ENCODE peak calls at places on chromosomes 4 and X, in nine cellular contexts. M is AG10803, G is cardiac muscle cell, X is HCT116, J is fibroblast of pulmonary artery, K is GM23248, F is mesendoderm, V is GM06990, P is IMR-90. E is an unnamed sample.
A peak's percentile ranks its signal among the peaks of the same experiment; 100 is the strongest.

GRCh38 chr4:122617597-122618593 is 3.0 kb downstream of the IL21 start:
- DNase-seq in M (peak; percentile 18), G (peak; percentile 19), X (no peak), J (peak; percentile 3), K (peak; percentile 18), F (peak; percentile 14), V (no peak), P (no peak), E (no peak)

GRCh38 chr4:153427363-153428071 is 38.6 kb upstream of the TMEM131L start:
- DNase-seq in M (peak; percentile 76), G (peak; percentile 66), X (no peak), J (peak; percentile 63), K (peak; percentile 64), F (no peak), V (no peak), P (peak; percentile 56), E (no peak)

GRCh38 chr4:65918217-65918616 is 247.9 kb upstream of the EPHA5 start:
- DNase-seq in M (no peak), G (no peak), X (no peak), J (no peak), K (no peak), F (no peak), V (no peak), P (no peak), E (no peak)

GRCh38 chrX:45309801-45310200 is 109.1 kb upstream of the DIPK2B start:
- DNase-seq in M (no peak), G (no peak), X (no peak), J (no peak), K (no peak), F (no peak), V (no peak), P (no peak), E (no peak)

GRCh38 chrX:126655061-126655460 is 102.4 kb upstream of the DCAF12L1 start:
- DNase-seq in M (no peak), G (no peak), X (no peak), J (no peak), K (no peak), F (no peak), V (no peak), P (no peak), E (no peak)

GRCh38 chrX:30589146-30589888 is 11.8 kb upstream of the TASL start:
- DNase-seq in M (no peak), G (no peak), X (no peak), J (no peak), K (no peak), F (no peak), V (no peak), P (no peak), E (no peak)

GRCh38 chr4:15577508-15577907 is 77.6 kb downstream of the FBXL5 start:
- DNase-seq in M (peak; percentile 29), G (no peak), X (no peak), J (peak; percentile 13), K (peak; percentile 54), F (no peak), V (no peak), P (peak; percentile 67), E (no peak)

GRCh38 chr4:140136509-140136908 is 17.5 kb downstream of the MAML3 start:
- DNase-seq in M (peak; percentile 47), G (peak; percentile 14), X (no peak), J (peak; percentile 38), K (peak; percentile 90), F (no peak), V (no peak), P (peak; percentile 63), E (no peak)

GRCh38 chr4:87060957-87061356 is 126.1 kb downstream of the AFF1 start:
- DNase-seq in M (peak; percentile 64), G (no peak), X (peak; percentile 56), J (no peak), K (peak; percentile 74), F (no peak), V (no peak), P (peak; percentile 88), E (peak; percentile 72)

GRCh38 chrX:15334561-15334960 is 762 bp downstream of the PIGA start:
- DNase-seq in M (peak; percentile 29), G (peak; percentile 26), X (no peak), J (peak; percentile 11), K (peak; percentile 64), F (peak; percentile 0), V (no peak), P (peak; percentile 23), E (peak; percentile 2)

DNA sequence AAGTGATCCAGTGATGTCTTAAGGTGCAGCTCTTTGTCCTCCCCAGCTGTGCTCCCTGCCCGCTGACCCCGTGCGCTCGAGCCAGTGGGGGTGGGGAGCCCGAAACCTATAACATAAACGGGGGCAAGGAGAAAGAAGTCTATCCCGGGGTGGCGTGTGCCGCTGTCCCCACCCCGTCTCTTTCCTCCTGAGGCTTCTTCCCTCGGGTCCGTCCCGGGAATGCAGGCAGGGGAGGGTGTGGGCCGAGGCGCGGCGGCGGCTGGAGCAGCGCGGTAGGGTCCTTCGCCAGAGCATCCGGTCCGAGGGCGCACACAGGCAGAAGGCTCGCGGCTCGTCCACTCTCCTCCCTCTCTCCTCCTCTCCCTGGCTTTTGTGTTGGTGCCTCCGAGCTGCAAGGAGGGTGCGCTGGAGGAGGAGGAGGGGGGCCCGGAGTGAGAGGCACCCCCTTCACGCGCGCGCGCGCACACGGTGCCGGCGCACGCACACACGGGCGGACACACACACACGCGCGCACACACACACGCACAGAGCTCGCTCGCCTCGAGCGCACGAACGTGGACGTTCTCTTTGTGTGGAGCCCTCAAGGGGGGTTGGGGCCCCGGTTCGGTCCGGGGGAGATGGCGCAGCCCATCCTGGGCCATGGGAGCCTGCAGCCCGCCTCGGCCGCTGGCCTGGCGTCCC is at the start of gene RAB33A:
- DNase-seq in M (peak; percentile 25), G (peak; percentile 29), X (no peak), J (peak; percentile 11), K (peak; percentile 48), F (no peak), V (peak; percentile 74), P (no peak), E (no peak)
- H3K4me3 ChIP-seq in M (peak within 1 kb of the TSS; percentile 55), G (peak within 1 kb of the TSS; percentile 35), X (no peak within 1 kb of the TSS), J (peak within 1 kb of the TSS; percentile 47), K (peak within 1 kb of the TSS; percentile 64), F (no peak within 1 kb of the TSS), V (peak within 1 kb of the TSS; percentile 67), P (peak within 1 kb of the TSS; percentile 42), E (peak within 1 kb of the TSS; percentile 32)

GRCh38 chr4:70734168-70734954 is 12.6 kb downstream of the RUFY3 start:
- DNase-seq in M (peak; percentile 54), G (peak; percentile 69), X (no peak), J (peak; percentile 65), K (peak; percentile 73), F (no peak), V (peak; percentile 36), P (peak; percentile 55), E (peak; percentile 3)

GRCh38 chr4:70737409-70737808 is 15.6 kb downstream of the RUFY3 start:
- DNase-seq in M (no peak), G (no peak), X (no peak), J (no peak), K (no peak), F (no peak), V (no peak), P (no peak), E (no peak)

GRCh38 chr4:70734971-70735370 is 13.2 kb downstream of the RUFY3 start:
- DNase-seq in M (no peak), G (no peak), X (no peak), J (no peak), K (peak; percentile 44), F (no peak), V (no peak), P (no peak), E (no peak)

GRCh38 chr4:70739496-70740337 is 18.0 kb downstream of the RUFY3 start:
- DNase-seq in M (no peak), G (no peak), X (no peak), J (no peak), K (no peak), F (peak; percentile 45), V (no peak), P (peak; percentile 34), E (no peak)

GRCh38 chr4:70737006-70737405 is 15.2 kb downstream of the RUFY3 start:
- DNase-seq in M (no peak), G (peak; percentile 37), X (no peak), J (no peak), K (no peak), F (no peak), V (no peak), P (no peak), E (no peak)
- H3K4me3 ChIP-seq in M (no peak overlapping the region), G (no peak overlapping the region), X (no peak overlapping the region), J (no peak overlapping the region), K (no peak overlapping the region), F (no peak overlapping the region), V (no peak overlapping the region), P (no peak overlapping the region), E (no peak overlapping the region)

DNA sequence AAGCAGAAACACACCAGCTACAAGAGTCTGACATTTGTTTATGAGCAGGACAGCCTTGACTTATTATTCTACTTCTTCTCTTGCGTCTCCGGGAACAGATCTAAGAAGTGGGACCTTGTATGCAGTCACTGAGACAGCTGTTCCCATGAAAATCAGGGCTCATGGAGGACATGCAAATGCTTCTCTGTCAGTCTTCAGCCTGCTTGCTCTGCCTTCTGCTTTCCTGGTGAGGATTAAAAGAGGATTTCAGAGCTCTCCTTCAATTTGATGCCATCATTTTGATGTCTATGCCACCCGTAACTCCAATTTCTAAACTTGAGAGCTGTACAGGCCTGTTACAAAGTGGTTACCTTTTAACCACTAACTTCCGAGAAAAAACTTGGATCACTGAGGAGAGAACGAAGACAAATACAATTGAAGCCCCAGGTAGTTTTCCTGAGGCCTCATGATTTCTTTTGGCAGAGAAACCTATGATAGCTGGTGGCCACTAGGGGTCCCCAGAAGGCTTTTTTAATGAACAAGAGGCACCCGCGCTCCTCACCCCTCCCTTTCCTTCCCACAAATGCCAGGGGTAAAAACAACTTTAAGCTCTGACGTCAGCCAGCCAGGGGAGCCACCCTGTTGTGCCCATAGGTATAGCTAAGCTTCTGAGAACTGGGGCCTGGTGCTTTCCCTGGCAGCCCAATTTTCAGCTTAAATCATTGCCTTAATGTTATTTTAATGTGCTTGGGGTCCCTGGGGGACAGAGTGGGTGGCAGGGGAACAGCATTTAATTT is 97.0 kb downstream of the DDIT4L start:
- DNase-seq in M (peak; percentile 84), G (peak; percentile 94), X (peak; percentile 93), J (peak; percentile 96), K (peak; percentile 94), F (peak; percentile 98), V (peak; percentile 22), P (peak; percentile 82), E (peak; percentile 72)
- H3K4me3 ChIP-seq in M (no peak overlapping the region), G (no peak overlapping the region), X (no peak overlapping the region), J (no peak overlapping the region), K (no peak overlapping the region), F (no peak overlapping the region), V (no peak overlapping the region), P (no peak overlapping the region), E (no peak overlapping the region)

GRCh38 chrX:41449615-41450014 is 2.5 kb downstream of the NYX start:
- DNase-seq in M (peak; percentile 61), G (no peak), X (no peak), J (no peak), K (peak; percentile 42), F (no peak), V (no peak), P (peak; percentile 24), E (no peak)

GRCh38 chrX:41447897-41448296 is 754 bp downstream of the NYX start:
- DNase-seq in M (no peak), G (no peak), X (no peak), J (no peak), K (no peak), F (no peak), V (no peak), P (no peak), E (no peak)

GRCh38 chrX:41445781-41446358 is 1.3 kb upstream of the NYX start:
- DNase-seq in M (no peak), G (no peak), X (no peak), J (no peak), K (no peak), F (no peak), V (no peak), P (no peak), E (no peak)

GRCh38 chrX:41452565-41452964 is 5.4 kb downstream of the NYX start:
- DNase-seq in M (peak; percentile 9), G (no peak), X (no peak), J (no peak), K (peak; percentile 50), F (no peak), V (no peak), P (peak; percentile 21), E (no peak)

GRCh38 chrX:41449138-41449537 is 2.0 kb downstream of the NYX start:
- DNase-seq in M (no peak), G (no peak), X (no peak), J (no peak), K (no peak), F (no peak), V (no peak), P (no peak), E (no peak)
- H3K4me3 ChIP-seq in M (no peak overlapping the region), G (no peak overlapping the region), X (no peak overlapping the region), J (no peak overlapping the region), K (peak overlapping the region; percentile 59), F (no peak overlapping the region), V (peak overlapping the region; percentile 16), P (no peak overlapping the region), E (no peak overlapping the region)